ENCODE peak calls at places on chromosomes 12 and 14, in six cellular contexts. S is cardiac muscle cell, X is tibial artery, C is ovary, Q is fibroblast of lung, U is A549. Z is an unnamed sample.

GRCh38 chr12:41795066-41795465 is 349.6 kb downstream of the GXYLT1 start:
- DNase-seq in X (no peak), U (no peak), S (peak; percentile 0), Q (peak; percentile 62), C (no peak), Z (peak; percentile 3)

GRCh38 chr14:26276757-26277156 is 321.1 kb downstream of the NOVA1 start:
- DNase-seq in S (no peak), X (no peak), U (peak; percentile 13), Q (no peak), C (no peak), Z (no peak)

GRCh38 chr14:96793547-96793946 is 3.6 kb upstream of the VRK1 start:
- DNase-seq in X (no peak), Q (no peak), S (no peak), U (no peak), C (no peak), Z (no peak)

GRCh38 chr14:68675233-68675577 is 117.7 kb downstream of the ZFP36L1 start:
- DNase-seq in C (no peak), U (no peak), S (no peak), Q (no peak), X (peak; percentile 7), Z (no peak)

GRCh38 chr12:71972441-71973074 is 33.9 kb downstream of the TPH2 start:
- DNase-seq in C (no peak), Q (no peak), U (no peak), S (no peak), X (no peak), Z (no peak)

GRCh38 chr12:131872154-131873046 is 22.0 kb upstream of the ULK1 start:
- DNase-seq in X (no peak), Q (peak; percentile 33), C (no peak), U (peak; percentile 85), S (peak; percentile 30), Z (no peak)

GRCh38 chr12:57000393-57000792 is 6.0 kb downstream of the ZBTB39 start:
- DNase-seq in X (no peak), U (no peak), Q (no peak), C (no peak), S (no peak), Z (no peak)

GRCh38 chr12:71731439-71732356 is 23.0 kb upstream of the RAB21 start:
- DNase-seq in Q (peak; percentile 15), S (peak; percentile 83), U (peak; percentile 36), C (no peak), X (no peak), Z (no peak)

GRCh38 chr12:103623716-103624115 is 36.6 kb downstream of the STAB2 start:
- DNase-seq in U (no peak), Q (no peak), X (no peak), S (no peak), C (no peak), Z (no peak)

GRCh38 chr14:21987937-21988336 is 314.3 kb upstream of the OR4E1 start:
- DNase-seq in X (no peak), S (peak; percentile 48), Q (peak; percentile 26), U (peak; percentile 70), C (no peak), Z (no peak)

DNA sequence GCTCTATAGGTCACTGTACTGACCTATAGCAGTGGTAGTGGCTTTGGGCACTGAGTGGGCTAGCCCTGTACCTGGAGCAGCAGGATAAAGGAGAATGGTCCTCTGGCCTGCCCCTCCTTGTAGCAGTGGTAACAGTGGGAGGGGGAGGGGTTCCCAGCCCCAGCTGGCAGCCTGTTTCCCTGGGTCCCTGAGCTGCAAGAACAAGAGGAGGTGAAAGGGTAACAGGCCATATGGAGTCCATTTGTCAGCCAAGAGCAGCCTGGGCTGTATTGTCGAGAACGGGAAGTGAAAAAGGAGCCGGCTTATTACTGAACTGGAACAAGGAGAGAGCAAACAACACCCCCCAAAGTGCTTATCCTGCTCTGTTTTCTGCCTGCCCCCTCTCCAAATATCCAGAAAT is 73.8 kb upstream of the SRSF5 start:
- DNase-seq in X (no peak), S (peak; percentile 61), Q (peak; percentile 66), U (no peak), C (no peak), Z (no peak)
- H3K4me1 ChIP-seq in X (peaks cover 17% of the 10 kb centered on the region), S (peaks cover 63% of the 10 kb centered on the region), Q (peaks cover 7% of the 10 kb centered on the region), U (peaks cover 8% of the 10 kb centered on the region), C (peaks cover 32% of the 10 kb centered on the region), Z (peaks cover 85% of the 10 kb centered on the region)

GRCh38 chr12:46363582-46364299 is 8.8 kb downstream of the SLC38A2 start:
- DNase-seq in X (no peak), U (no peak), Q (no peak), S (no peak), C (no peak), Z (no peak)
- H3K4me1 ChIP-seq in X (peaks cover 42% of the 10 kb centered on the region), U (peaks cover 99% of the 10 kb centered on the region), Q (peaks cover 8% of the 10 kb centered on the region), S (peaks cover 13% of the 10 kb centered on the region), C (peaks cover 9% of the 10 kb centered on the region), Z (peaks cover 54% of the 10 kb centered on the region)

GRCh38 chr12:50932787-50933280 is 19.5 kb upstream of the HIGD1C start:
- DNase-seq in Q (no peak), S (no peak), X (no peak), U (no peak), C (no peak), Z (no peak)

GRCh38 chr12:50927356-50927755 is 25.0 kb upstream of the HIGD1C start:
- DNase-seq in S (no peak), Q (no peak), C (no peak), X (no peak), U (no peak), Z (no peak)

GRCh38 chr12:50927766-50928224 is 24.5 kb upstream of the HIGD1C start:
- DNase-seq in U (no peak), C (no peak), Q (no peak), X (no peak), S (no peak), Z (no peak)

GRCh38 chr12:50928392-50928791 is 24.0 kb upstream of the HIGD1C start:
- DNase-seq in Q (peak; percentile 13), U (no peak), S (no peak), X (no peak), C (no peak), Z (no peak)

GRCh38 chr12:50929831-50930230 is 22.5 kb upstream of the HIGD1C start:
- DNase-seq in Q (no peak), C (no peak), S (no peak), X (no peak), U (no peak), Z (no peak)
- H3K4me1 ChIP-seq in Q (peaks cover 3% of the 10 kb centered on the region), C (peaks cover 9% of the 10 kb centered on the region), S (peaks cover 35% of the 10 kb centered on the region), X (peaks cover 30% of the 10 kb centered on the region), U (peaks cover 5% of the 10 kb centered on the region), Z (peaks cover 33% of the 10 kb centered on the region)

GRCh38 chr14:100286484-100287191 is 19.6 kb downstream of the SLC25A29 start:
- DNase-seq in C (no peak), X (no peak), U (no peak), Q (no peak), S (no peak), Z (peak; percentile 33)
- H3K4me1 ChIP-seq in C (peaks cover 4% of the 10 kb centered on the region), X (peaks cover 6% of the 10 kb centered on the region), U (peaks cover 9% of the 10 kb centered on the region), Q (peaks cover 4% of the 10 kb centered on the region), S (peaks cover 19% of the 10 kb centered on the region), Z (peaks cover 16% of the 10 kb centered on the region)

Z was measured in adrenal gland.